ENCODE peak calls at places on chromosomes 12 and 14, in nine cellular contexts. V is stimulated activated CD4-positive, alpha-beta T cell treated with anti-CD3 and anti-CD28 coated beads, TNF-alpha, amount 100 ng/mL, for 48 hours; O is GM13976; D is posterior cingulate gyrus; S is HFFc6; Q is right cardiac atrium; N is T-helper 1 cell; T is T47D; J is AG09319. W is an unnamed sample.

GRCh38 chr12:77352941-77353340 is 287.6 kb upstream of the E2F7 start:
- DNase-seq in N (no peak), S (no peak), D (no peak), T (peak), J (no peak), V (no peak), Q (no peak), O (no peak), W (no peak)

GRCh38 chr14:64703393-64704144 is 655 bp upstream of the PLEKHG3 start:
- DNase-seq in T (no peak), V (no peak), D (no peak), S (no peak), O (no peak), Q (no peak), J (no peak), N (no peak), W (no peak)

GRCh38 chr12:126347421-126347820 is 1282.2 kb downstream of the AACS start:
- DNase-seq in O (no peak), V (no peak), T (no peak), S (no peak), J (no peak), D (no peak), N (no peak), Q (no peak), W (no peak)

GRCh38 chr14:75242546-75243273 is 35.9 kb upstream of the FOS start:
- DNase-seq in S (peak), J (peak), N (no peak), V (no peak), T (no peak), D (no peak), O (no peak), Q (no peak), W (no peak)

GRCh38 chr12:4307593-4308333 is 13.2 kb upstream of the TIGAR start:
- DNase-seq in V (no peak), Q (peak), O (peak), T (peak), N (no peak), D (peak), J (peak), S (peak), W (no peak)

GRCh38 chr12:93902192-93902591 is 225.0 kb downstream of the CRADD start:
- DNase-seq in O (no peak), V (no peak), T (no peak), N (no peak), J (no peak), D (no peak), S (no peak), Q (no peak), W (no peak)

GRCh38 chr12:52307836-52308806 is 13.1 kb downstream of the KRT83 start:
- DNase-seq in J (peak), T (peak), D (peak), O (peak), Q (peak), N (no peak), V (no peak), S (no peak), W (peak)

GRCh38 chr14:68548194-68549056 is 244.4 kb downstream of the ZFP36L1 start:
- DNase-seq in S (peak), Q (peak), O (no peak), D (peak), J (peak), T (no peak), V (no peak), N (no peak), W (no peak)

GRCh38 chr12:109098142-109098652 is 800 bp downstream of the UNG start:
- DNase-seq in Q (peak), O (no peak), J (peak), S (peak), D (no peak), V (no peak), T (peak), N (peak), W (no peak)

GRCh38 chr12:122203301-122203967 is at the start of gene B3GNT4:
- DNase-seq in Q (peak), D (peak), V (peak), O (peak), N (peak), T (peak), S (no peak), J (no peak), W (peak)

GRCh38 chr12:6192604-6193380 is 7.4 kb upstream of the CD9 start:
- DNase-seq in D (no peak), V (no peak), T (no peak), J (no peak), Q (no peak), S (no peak), N (no peak), O (no peak), W (no peak)

GRCh38 chr12:75257510-75257909 is 47.9 kb upstream of the KCNC2 start:
- DNase-seq in S (no peak), Q (no peak), N (no peak), V (no peak), D (no peak), T (no peak), O (no peak), J (no peak), W (no peak)

W was measured in naive thymus-derived CD8-positive, alpha-beta T cell.